ENCODE peak calls at places on chromosome 11, in six cellular contexts. X is MCF 10A, O is suprapubic skin, K is mucosa of descending colon, P is GM12865, T is uterus. Q is an unnamed sample.

GRCh38 chr11:3123316-3123715 is 41.8 kb downstream of the OSBPL5 start:
- DNase-seq in X (peak), O (peak), K (peak), P (no peak), T (peak), Q (no peak)

GRCh38 chr11:445765-446588 is 4.1 kb upstream of the PTDSS2 start:
- DNase-seq in X (no peak), O (no peak), K (peak), P (no peak), T (no peak), Q (no peak)

GRCh38 chr11:99320769-99321290 is 300.1 kb downstream of the CNTN5 start:
- DNase-seq in X (peak), O (no peak), K (no peak), P (no peak), T (no peak), Q (no peak)

GRCh38 chr11:107457205-107457557 is 444 bp downstream of the CWF19L2 start:
- DNase-seq in X (no peak), O (no peak), K (peak), P (peak), T (no peak), Q (peak)

GRCh38 chr11:59144579-59145345 is 2.1 kb downstream of the FAM111A start:
- DNase-seq in X (peak), O (peak), K (peak), P (peak), T (peak), Q (peak)

GRCh38 chr11:99410636-99411035 is 389.9 kb downstream of the CNTN5 start:
- DNase-seq in X (no peak), O (no peak), K (no peak), P (no peak), T (no peak), Q (no peak)

GRCh38 chr11:74474316-74474715 is 7.0 kb upstream of the KCNE3 start:
- DNase-seq in X (no peak), O (no peak), K (no peak), P (no peak), T (no peak), Q (no peak)

GRCh38 chr11:70719516-70719915 is 321.2 kb downstream of the CTTN start:
- DNase-seq in X (no peak), O (no peak), K (no peak), P (no peak), T (no peak), Q (no peak)

GRCh38 chr11:101127699-101128570 is 1.7 kb downstream of the PGR start:
- DNase-seq in X (no peak), O (peak), K (peak), P (no peak), T (peak), Q (peak)

DNA sequence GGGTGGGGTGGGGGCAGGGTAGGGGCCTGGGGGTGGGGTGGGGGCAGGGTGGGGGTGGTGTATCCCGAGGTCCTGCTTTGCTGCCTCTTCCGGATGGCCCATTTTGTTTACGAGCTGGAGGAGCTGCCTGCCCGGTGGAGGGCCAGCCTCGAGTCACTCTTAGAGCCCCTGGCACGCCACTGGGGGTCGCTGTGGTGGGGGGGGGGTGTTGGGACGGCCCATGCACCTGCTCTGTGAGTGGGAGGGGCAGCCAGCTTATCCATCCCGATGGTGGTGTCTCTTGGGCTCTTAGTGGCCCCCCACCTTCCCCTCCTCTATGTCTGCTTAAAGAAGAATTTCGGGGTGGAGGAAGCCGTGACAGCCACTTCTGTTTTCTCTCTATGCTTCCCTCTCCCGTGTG is 24.6 kb downstream of the MRGPRD start:
- DNase-seq in X (no peak), O (no peak), K (no peak), P (peak), T (no peak), Q (peak)
- TF ChIP-seq CTCF in X (peak), O (no peak), K (no peak), P (peak), T (no peak), Q (peak)

DNA sequence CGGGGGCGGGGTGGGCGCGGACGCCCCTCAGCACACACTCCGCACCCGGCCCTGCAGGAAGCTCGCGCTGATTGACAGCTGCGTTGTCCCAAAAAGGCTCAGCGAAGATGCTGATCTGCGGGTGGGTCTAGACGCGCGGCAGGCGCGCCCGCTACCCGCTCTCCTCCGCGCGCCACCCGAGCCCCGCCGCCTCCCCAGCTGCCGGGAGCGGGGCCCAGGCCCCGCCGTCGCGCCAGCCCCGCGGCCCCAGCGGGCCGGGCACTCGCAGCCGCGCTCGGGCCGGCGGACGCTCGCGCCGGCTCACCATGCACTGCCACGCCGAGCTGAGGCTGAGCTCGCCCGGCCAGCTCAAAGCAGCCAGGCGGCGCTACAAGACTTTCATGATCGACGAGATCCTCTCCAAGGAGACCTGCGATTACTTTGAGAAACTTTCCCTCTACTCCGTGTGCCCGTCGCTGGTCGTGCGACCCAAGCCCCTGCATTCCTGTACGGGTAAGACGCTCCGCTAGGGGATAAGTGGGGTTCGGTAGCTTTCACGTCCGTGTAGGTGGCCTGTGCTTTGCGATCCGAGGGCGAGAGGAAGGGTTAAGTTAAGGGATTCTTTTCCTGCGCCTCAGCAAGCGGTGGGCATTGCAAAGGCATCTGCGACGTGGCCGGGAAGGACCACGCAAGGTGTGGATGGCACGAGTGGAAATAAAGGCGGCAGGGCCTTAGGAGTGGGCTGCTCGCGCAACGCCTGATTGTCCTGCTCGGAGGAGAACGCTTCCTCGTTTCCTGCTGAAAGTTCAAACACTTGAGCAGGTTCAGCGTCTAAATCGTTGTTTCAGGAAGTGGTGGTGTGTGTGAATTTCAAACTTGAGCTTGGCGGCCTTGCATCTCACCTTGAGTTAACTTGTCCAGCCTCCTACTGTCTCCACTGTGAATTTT is at the start of gene BARX2:
- DNase-seq in X (peak), O (no peak), K (peak), P (no peak), T (no peak), Q (peak)
- TF ChIP-seq CTCF in X (peak), O (peak), K (peak), P (no peak), T (no peak), Q (peak)

DNA sequence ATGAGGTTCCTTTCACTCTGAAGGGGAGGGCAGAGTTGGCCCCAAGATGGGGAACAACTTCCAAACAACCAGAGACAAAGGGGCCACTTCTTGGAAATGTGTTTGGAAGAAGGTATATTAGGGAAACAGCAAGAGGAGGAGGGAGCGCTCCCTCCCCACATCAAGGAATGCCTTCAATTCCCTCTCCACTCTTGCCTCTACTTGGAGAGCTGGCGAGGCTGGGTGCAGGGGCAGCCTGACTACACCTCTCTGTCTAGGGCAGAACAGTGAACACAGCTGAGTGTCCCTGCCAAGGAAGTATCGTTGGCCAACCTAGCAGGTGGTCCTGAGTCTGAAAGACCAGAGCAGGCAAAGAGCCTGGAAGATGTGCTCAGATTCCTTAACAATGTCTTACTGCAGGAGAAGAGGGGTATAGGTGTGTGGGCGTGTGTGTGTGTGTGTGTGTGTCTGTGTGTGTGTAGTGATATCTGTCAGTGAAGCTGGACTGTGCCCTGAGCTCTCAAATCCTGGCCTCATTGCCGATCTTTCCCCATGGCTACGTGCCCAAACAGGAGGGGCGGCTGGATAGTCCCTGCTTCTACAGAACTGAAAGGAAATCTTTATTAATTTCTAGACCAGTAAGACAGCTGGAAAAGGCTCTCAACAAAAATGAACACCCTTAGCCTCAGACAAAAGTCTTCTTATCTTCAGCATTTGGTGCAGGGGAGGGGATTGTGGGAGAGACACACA is 46.8 kb downstream of the PAMR1 start:
- DNase-seq in X (no peak), O (no peak), K (peak), P (no peak), T (no peak), Q (no peak)
- TF ChIP-seq CTCF in X (no peak), O (no peak), K (no peak), P (no peak), T (no peak), Q (no peak)

DNA sequence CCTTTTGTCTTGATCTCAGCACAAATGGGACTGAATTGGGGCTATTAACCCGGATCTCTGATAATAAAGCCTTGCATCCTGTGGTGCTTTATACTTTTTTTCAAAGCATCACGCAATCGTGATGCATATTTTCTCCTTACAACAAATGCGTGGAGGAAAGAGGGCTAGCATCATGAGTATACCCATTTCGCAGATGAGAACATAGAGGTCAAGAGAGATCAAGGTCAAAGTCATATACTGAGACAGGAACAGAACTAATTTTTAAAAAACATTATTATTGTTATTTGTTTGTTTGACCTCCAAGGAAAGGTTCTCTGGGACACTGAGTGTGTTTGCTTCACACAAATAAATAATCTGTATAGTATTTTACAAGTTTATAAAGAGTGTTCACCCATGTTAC is 191.2 kb downstream of the ST3GAL4 start:
- DNase-seq in X (no peak), O (no peak), K (no peak), P (no peak), T (no peak), Q (no peak)
- TF ChIP-seq CTCF in X (no peak), O (no peak), K (no peak), P (no peak), T (no peak), Q (no peak)

GRCh38 chr11:20337526-20338154 is 25.9 kb upstream of the HTATIP2 start:
- DNase-seq in X (peak), O (no peak), K (peak), P (peak), T (no peak), Q (peak)
- TF ChIP-seq CTCF in X (peak), O (no peak), K (no peak), P (peak), T (peak), Q (peak)

GRCh38 chr11:9276571-9276970 is 11.4 kb upstream of the DENND5A start:
- DNase-seq in X (no peak), O (no peak), K (no peak), P (peak), T (no peak), Q (no peak)
- TF ChIP-seq CTCF in X (no peak), O (no peak), K (no peak), P (no peak), T (no peak), Q (no peak)

Q was measured in GM06990.